ENCODE peak calls at places on chromosomes 3 and 15, in nine cellular contexts. Y is activated CD4-positive, CD25-positive, alpha-beta regulatory T cell; A is T-helper 2 cell; N is AG09319; F is AG10803; C is non-pigmented ciliary epithelial cell; P is stimulated activated CD8-positive, alpha-beta memory T cell treated with anti-CD3 and anti-CD28 coated beads, Interleukin-15, amount 100 ng/mL, for 24 hours; H is dermis blood vessel endothelial cell; O is cardiac septum. I is an unnamed sample.

GRCh38 chr3:124395584-124396340 is 334.5 kb upstream of the UMPS start:
- DNase-seq in Y (no peak), A (no peak), N (no peak), F (no peak), C (no peak), P (no peak), H (no peak), O (no peak), I (no peak)

GRCh38 chr3:177041021-177041729 is 156.1 kb downstream of the TBL1XR1 start:
- DNase-seq in Y (no peak), A (no peak), N (peak), F (peak), C (no peak), P (no peak), H (no peak), O (no peak), I (no peak)

GRCh38 chr15:86645861-86646393 is 566.3 kb downstream of the AGBL1 start:
- DNase-seq in Y (no peak), A (no peak), N (no peak), F (no peak), C (no peak), P (no peak), H (no peak), O (no peak), I (no peak)

GRCh38 chr15:83164409-83165404 is 42.9 kb downstream of the HDGFL3 start:
- DNase-seq in Y (no peak), A (no peak), N (no peak), F (peak), C (peak), P (no peak), H (peak), O (no peak), I (no peak)

GRCh38 chr3:188299713-188300112 is 145.8 kb downstream of the LPP start:
- DNase-seq in Y (no peak), A (no peak), N (no peak), F (no peak), C (no peak), P (no peak), H (no peak), O (no peak), I (no peak)

GRCh38 chr3:50657407-50657806 is 17.3 kb upstream of the DOCK3 start:
- DNase-seq in Y (no peak), A (no peak), N (no peak), F (no peak), C (no peak), P (no peak), H (no peak), O (peak), I (no peak)

GRCh38 chr3:119184808-119185690 is 11.7 kb downstream of the UPK1B start:
- DNase-seq in Y (no peak), A (no peak), N (peak), F (peak), C (peak), P (no peak), H (no peak), O (no peak), I (no peak)

GRCh38 chr3:162213196-162213595 is 716.6 kb downstream of the OTOL1 start:
- DNase-seq in Y (no peak), A (no peak), N (no peak), F (no peak), C (no peak), P (no peak), H (no peak), O (no peak), I (no peak)

GRCh38 chr3:188950832-188951489 is 220.8 kb upstream of the TPRG1 start:
- DNase-seq in Y (no peak), A (no peak), N (peak), F (peak), C (peak), P (no peak), H (peak), O (no peak), I (peak)

GRCh38 chr3:134197681-134198261 is 52.9 kb downstream of the RYK start:
- DNase-seq in Y (no peak), A (no peak), N (peak), F (peak), C (peak), P (no peak), H (peak), O (no peak), I (peak)

GRCh38 chr15:93865610-93866009 is 365.8 kb upstream of the MCTP2 start:
- DNase-seq in Y (no peak), A (no peak), N (no peak), F (no peak), C (no peak), P (no peak), H (no peak), O (no peak), I (no peak)

GRCh38 chr3:173584834-173585831 is 187.6 kb downstream of the NLGN1 start:
- DNase-seq in Y (no peak), A (no peak), N (peak), F (peak), C (no peak), P (no peak), H (peak), O (peak), I (no peak)

GRCh38 chr3:107619549-107619948 is 96.8 kb downstream of the BBX start:
- DNase-seq in Y (no peak), A (no peak), N (no peak), F (no peak), C (no peak), P (no peak), H (no peak), O (no peak), I (peak)

GRCh38 chr3:122912772-122913538 is 114.6 kb downstream of the SEMA5B start:
- DNase-seq in Y (no peak), A (no peak), N (no peak), F (no peak), C (no peak), P (no peak), H (no peak), O (peak), I (no peak)

GRCh38 chr3:153958635-153959320 is 162.4 kb upstream of the ARHGEF26 start:
- DNase-seq in Y (no peak), A (no peak), N (no peak), F (peak), C (no peak), P (no peak), H (no peak), O (no peak), I (no peak)

GRCh38 chr15:100279849-100280248 is 61.9 kb downstream of the ADAMTS17 start:
- DNase-seq in Y (no peak), A (no peak), N (no peak), F (no peak), C (no peak), P (no peak), H (no peak), O (no peak), I (no peak)

GRCh38 chr3:172357850-172358754 is 90.2 kb downstream of the GHSR start:
- DNase-seq in Y (no peak), A (no peak), N (peak), F (peak), C (no peak), P (no peak), H (no peak), O (no peak), I (no peak)

GRCh38 chr15:101597360-101597928 is 54.7 kb downstream of the TM2D3 start:
- DNase-seq in Y (no peak), A (no peak), N (no peak), F (no peak), C (no peak), P (no peak), H (no peak), O (no peak), I (no peak)

GRCh38 chr3:82143661-82144405 is 382.4 kb upstream of the GBE1 start:
- DNase-seq in Y (no peak), A (no peak), N (no peak), F (no peak), C (no peak), P (no peak), H (peak), O (no peak), I (no peak)

GRCh38 chr3:129449279-129450115 is 9.5 kb downstream of the IFT122 start:
- DNase-seq in Y (no peak), A (no peak), N (no peak), F (no peak), C (no peak), P (no peak), H (peak), O (no peak), I (no peak)

GRCh38 chr15:101426761-101427333 is 62.7 kb downstream of the PCSK6 start:
- DNase-seq in Y (no peak), A (no peak), N (no peak), F (no peak), C (no peak), P (no peak), H (no peak), O (no peak), I (no peak)

GRCh38 chr3:159765860-159766294 is 222.8 kb upstream of the IL12A start:
- DNase-seq in Y (no peak), A (no peak), N (no peak), F (no peak), C (no peak), P (no peak), H (no peak), O (no peak), I (no peak)

GRCh38 chr3:179046497-179047353 is 24.9 kb downstream of the ZMAT3 start:
- DNase-seq in Y (no peak), A (no peak), N (no peak), F (no peak), C (no peak), P (no peak), H (no peak), O (no peak), I (no peak)

GRCh38 chr3:45067941-45068340 is 41.8 kb downstream of the CLEC3B start:
- DNase-seq in Y (no peak), A (no peak), N (no peak), F (no peak), C (no peak), P (no peak), H (peak), O (no peak), I (no peak)

GRCh38 chr3:127184870-127185216 is 8.1 kb upstream of the PRR23E start:
- DNase-seq in Y (no peak), A (no peak), N (no peak), F (no peak), C (no peak), P (no peak), H (no peak), O (peak), I (no peak)

GRCh38 chr3:160081958-160082533 is 93.4 kb downstream of the IL12A start:
- DNase-seq in Y (no peak), A (no peak), N (no peak), F (no peak), C (no peak), P (no peak), H (no peak), O (no peak), I (no peak)

GRCh38 chr3:22947741-22948140 is 255.4 kb upstream of the UBE2E2 start:
- DNase-seq in Y (no peak), A (no peak), N (no peak), F (no peak), C (no peak), P (no peak), H (no peak), O (no peak), I (no peak)

GRCh38 chr15:72068826-72069225 is 49.1 kb downstream of the MYO9A start:
- DNase-seq in Y (no peak), A (no peak), N (no peak), F (no peak), C (no peak), P (no peak), H (no peak), O (no peak), I (no peak)

GRCh38 chr3:26622634-26623408 is at the start of gene LRRC3B:
- DNase-seq in Y (no peak), A (no peak), N (no peak), F (no peak), C (no peak), P (no peak), H (no peak), O (peak), I (no peak)

GRCh38 chr3:140470962-140471361 is 206.9 kb upstream of the TRIM42 start:
- DNase-seq in Y (no peak), A (no peak), N (no peak), F (no peak), C (no peak), P (no peak), H (no peak), O (no peak), I (no peak)

I was measured in LoVo.